ENCODE peak calls at places on chromosomes 4 and X, in seven cellular contexts. N is GM12892, E is uterus, M is substantia nigra, C is adipocyte, S is mesenteric fat pad, F is fibroblast of the aortic adventitia. B is an unnamed sample.

GRCh38 chr4:42653606-42654560 is 3.0 kb downstream of the ATP8A1 start:
- DNase-seq in F (peak; percentile 19), S (no peak), E (no peak), C (no peak), N (no peak), M (no peak), B (no peak)

GRCh38 chr4:121408-122084 is 2.8 kb upstream of the ZNF718 start:
- DNase-seq in S (no peak), N (no peak), E (no peak), F (no peak), C (no peak), M (no peak), B (no peak)

GRCh38 chr4:183409956-183410355 is 34.5 kb upstream of the CDKN2AIP start:
- DNase-seq in E (no peak), F (no peak), C (no peak), M (no peak), S (peak; percentile 55), N (no peak), B (no peak)

GRCh38 chr4:104490096-104490769 is 4.5 kb downstream of the CXXC4 start:
- DNase-seq in N (no peak), S (no peak), M (no peak), F (no peak), C (no peak), E (no peak), B (no peak)

GRCh38 chr4:185921583-185922555 is 109.9 kb upstream of the SORBS2 start:
- DNase-seq in S (no peak), N (no peak), F (peak; percentile 27), C (peak; percentile 14), E (no peak), M (no peak), B (no peak)

GRCh38 chr4:42596918-42597317 is 60.0 kb downstream of the ATP8A1 start:
- DNase-seq in M (no peak), S (no peak), E (no peak), C (no peak), N (no peak), F (no peak), B (no peak)

GRCh38 chr4:162274354-162274753 is 110.6 kb upstream of the FSTL5 start:
- DNase-seq in S (no peak), C (no peak), N (no peak), M (peak; percentile 14), E (no peak), F (no peak), B (no peak)

GRCh38 chrX:111035991-111036390 is 60.0 kb upstream of the PAK3 start:
- DNase-seq in C (no peak), F (no peak), N (no peak), E (no peak), M (no peak), S (no peak), B (no peak)

GRCh38 chrX:29867971-29868370 is 347.4 kb upstream of the MAGEB2 start:
- DNase-seq in E (no peak), F (no peak), S (no peak), M (no peak), C (no peak), N (no peak), B (no peak)

GRCh38 chr4:140252144-140252741 is 98.3 kb upstream of the MAML3 start:
- DNase-seq in C (no peak), F (no peak), N (no peak), S (no peak), M (no peak), E (peak; percentile 65), B (peak; percentile 17)

GRCh38 chrX:133185119-133185518 is 33.0 kb downstream of the TFDP3 start:
- DNase-seq in C (no peak), M (no peak), N (no peak), S (no peak), F (no peak), E (no peak), B (no peak)

GRCh38 chrX:19811807-19812604 is 75.4 kb downstream of the SH3KBP1 start:
- DNase-seq in F (no peak), N (no peak), E (no peak), S (no peak), C (peak; percentile 41), M (no peak), B (no peak)

GRCh38 chr4:6494431-6495295 is 22.2 kb upstream of the PPP2R2C start:
- DNase-seq in C (no peak), N (no peak), M (no peak), S (peak; percentile 85), F (no peak), E (no peak), B (no peak)

GRCh38 chr4:39900966-39901365 is 76.7 kb downstream of the PDS5A start:
- DNase-seq in F (no peak), S (no peak), M (no peak), E (no peak), N (no peak), C (no peak), B (no peak)

GRCh38 chrX:2898861-2899512 is 30.2 kb downstream of the ARSD start:
- DNase-seq in C (no peak), M (no peak), F (no peak), E (no peak), S (no peak), N (no peak), B (no peak)

GRCh38 chrX:12026481-12026880 is 111.8 kb upstream of the FRMPD4 start:
- DNase-seq in S (no peak), N (no peak), F (no peak), E (no peak), C (no peak), M (no peak), B (no peak)

GRCh38 chrX:21725498-21725897 is 32.4 kb downstream of the SMPX start:
- DNase-seq in F (peak; percentile 40), M (no peak), N (no peak), S (no peak), C (no peak), E (no peak), B (no peak)